ENCODE peak calls at places on chromosome 9, in seven cellular contexts. P is cardiac muscle cell, D is transverse colon, Q is astrocyte, S is AG04450, V is psoas muscle, H is heart left ventricle. B is an unnamed sample.

GRCh38 chr9:78044189-78044588 is 12.6 kb upstream of the GNAQ start:
- DNase-seq in P (no peak), D (no peak), Q (no peak), S (no peak), V (no peak), H (no peak), B (no peak)

GRCh38 chr9:12819436-12820185 is 44.8 kb downstream of the LURAP1L start:
- DNase-seq in P (no peak), D (peak; percentile 19), Q (peak; percentile 22), S (no peak), V (no peak), H (no peak), B (peak; percentile 20)

GRCh38 chr9:113742471-113742870 is 133.6 kb upstream of the ZNF618 start:
- DNase-seq in P (no peak), D (no peak), Q (no peak), S (no peak), V (no peak), H (no peak), B (no peak)

GRCh38 chr9:101478444-101478843 is 42.9 kb upstream of the ALDOB start:
- DNase-seq in P (no peak), D (peak; percentile 33), Q (no peak), S (no peak), V (no peak), H (no peak), B (no peak)

GRCh38 chr9:34332370-34332964 is 3.1 kb downstream of the NUDT2 start:
- DNase-seq in P (peak; percentile 67), D (no peak), Q (peak; percentile 24), S (no peak), V (no peak), H (no peak), B (peak; percentile 49)

GRCh38 chr9:71758785-71759184 is 9.5 kb downstream of the CEMIP2 start:
- DNase-seq in P (no peak), D (no peak), Q (peak; percentile 27), S (no peak), V (no peak), H (no peak), B (peak; percentile 58)

GRCh38 chr9:31445960-31446359 is 938.5 kb upstream of the ACO1 start:
- DNase-seq in P (no peak), D (no peak), Q (no peak), S (no peak), V (no peak), H (no peak), B (no peak)

GRCh38 chr9:18707489-18708210 is 233.7 kb downstream of the ADAMTSL1 start:
- DNase-seq in P (peak; percentile 26), D (no peak), Q (no peak), S (no peak), V (no peak), H (no peak), B (no peak)

GRCh38 chr9:29211003-29211584 is 1637.8 kb upstream of the C9orf72 start:
- DNase-seq in P (no peak), D (no peak), Q (no peak), S (no peak), V (no peak), H (no peak), B (no peak)

GRCh38 chr9:87597710-87598200 is 100.1 kb downstream of the DAPK1 start:
- DNase-seq in P (no peak), D (no peak), Q (no peak), S (no peak), V (no peak), H (no peak), B (peak; percentile 56)

GRCh38 chr9:82105729-82106128 is 117.2 kb downstream of the SPATA31D1 start:
- DNase-seq in P (no peak), D (no peak), Q (no peak), S (no peak), V (no peak), H (no peak), B (no peak)

GRCh38 chr9:34995288-34996060 is 5.9 kb downstream of the DNAJB5 start:
- DNase-seq in P (peak; percentile 91), D (no peak), Q (peak; percentile 41), S (no peak), V (peak; percentile 38), H (no peak), B (peak; percentile 76)

GRCh38 chr9:110541950-110542349 is 37.6 kb downstream of the SVEP1 start:
- DNase-seq in P (peak; percentile 68), D (no peak), Q (no peak), S (no peak), V (no peak), H (no peak), B (peak; percentile 56)

GRCh38 chr9:88753691-88754367 is 218.9 kb downstream of the NXNL2 start:
- DNase-seq in P (peak; percentile 36), D (no peak), Q (no peak), S (no peak), V (no peak), H (peak; percentile 68), B (peak; percentile 95)

GRCh38 chr9:79610019-79610760 is 38.4 kb downstream of the TLE4 start:
- DNase-seq in P (no peak), D (no peak), Q (peak; percentile 84), S (no peak), V (no peak), H (no peak), B (peak; percentile 42)

GRCh38 chr9:131038256-131039128 is 29.5 kb downstream of the LAMC3 start:
- DNase-seq in P (no peak), D (no peak), Q (no peak), S (no peak), V (no peak), H (no peak), B (no peak)

GRCh38 chr9:78121488-78121887 is 89.9 kb upstream of the GNAQ start:
- DNase-seq in P (peak; percentile 75), D (peak; percentile 77), Q (no peak), S (peak; percentile 20), V (peak; percentile 53), H (peak; percentile 39), B (peak; percentile 70)

GRCh38 chr9:113958556-113958955 is 82.4 kb downstream of the ZNF618 start:
- DNase-seq in P (no peak), D (no peak), Q (no peak), S (no peak), V (no peak), H (no peak), B (no peak)

GRCh38 chr9:105168935-105169334 is 75.5 kb upstream of the SLC44A1 start:
- DNase-seq in P (peak; percentile 51), D (no peak), Q (no peak), S (peak; percentile 71), V (no peak), H (no peak), B (no peak)

GRCh38 chr9:135067091-135067710 is 20.3 kb upstream of the OLFM1 start:
- DNase-seq in P (no peak), D (no peak), Q (no peak), S (no peak), V (no peak), H (no peak), B (no peak)

GRCh38 chr9:124520206-124520596 is 13.0 kb upstream of the NR5A1 start:
- DNase-seq in P (peak; percentile 10), D (peak; percentile 24), Q (no peak), S (no peak), V (no peak), H (no peak), B (no peak)

GRCh38 chr9:3963266-3964019 is 336.4 kb downstream of the GLIS3 start:
- DNase-seq in P (peak; percentile 87), D (no peak), Q (peak; percentile 81), S (peak; percentile 55), V (no peak), H (peak; percentile 47), B (peak; percentile 83)

GRCh38 chr9:3957296-3957695 is 342.6 kb downstream of the GLIS3 start:
- DNase-seq in P (no peak), D (no peak), Q (no peak), S (no peak), V (no peak), H (no peak), B (no peak)

GRCh38 chr9:3960661-3961144 is 339.2 kb downstream of the GLIS3 start:
- DNase-seq in P (no peak), D (no peak), Q (peak; percentile 54), S (no peak), V (no peak), H (no peak), B (no peak)

GRCh38 chr9:3962467-3962866 is 337.4 kb downstream of the GLIS3 start:
- DNase-seq in P (peak; percentile 54), D (no peak), Q (peak; percentile 49), S (peak; percentile 34), V (no peak), H (no peak), B (peak; percentile 89)
- H3K4me3 ChIP-seq in P (no peak overlapping the region), D (no peak overlapping the region), Q (no peak overlapping the region), S (no peak overlapping the region), V (no peak overlapping the region), H (no peak overlapping the region), B (no peak overlapping the region)

GRCh38 chr9:94961870-94962269 is 235.4 kb downstream of the AOPEP start:
- DNase-seq in P (no peak), D (no peak), Q (no peak), S (no peak), V (no peak), H (no peak), B (no peak)

GRCh38 chr9:94971378-94972131 is 245.1 kb downstream of the AOPEP start:
- DNase-seq in P (peak; percentile 31), D (no peak), Q (no peak), S (no peak), V (no peak), H (no peak), B (peak; percentile 47)

GRCh38 chr9:94967481-94967880 is 241.0 kb downstream of the AOPEP start:
- DNase-seq in P (no peak), D (no peak), Q (no peak), S (no peak), V (no peak), H (no peak), B (no peak)
- TF ChIP-seq CTCF in P (no peak), D (no peak), Q (no peak), S (no peak), V (no peak), H (no peak), B (no peak)

DNA sequence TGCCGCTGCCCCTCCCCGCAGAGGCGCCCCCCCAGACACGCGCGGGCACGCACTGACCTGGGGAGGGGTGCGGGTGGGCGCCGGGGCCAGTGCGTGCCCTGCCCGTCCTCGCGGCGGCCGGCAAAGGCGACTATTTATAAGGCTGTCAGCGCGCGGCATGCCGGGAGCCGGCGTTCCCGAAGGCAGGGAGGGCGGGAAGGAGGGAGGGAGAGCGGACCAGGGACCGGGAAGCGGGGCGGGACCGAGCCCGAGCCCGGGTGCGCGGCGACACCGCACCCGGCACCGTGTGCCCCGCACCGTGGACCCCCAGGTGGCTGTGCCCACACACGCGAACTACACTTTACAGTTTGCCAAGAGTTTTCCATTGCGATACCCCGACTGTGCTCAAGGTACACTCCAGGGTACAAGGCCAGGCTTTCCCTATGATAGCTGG is at the start of gene AK1:
- DNase-seq in P (peak; percentile 63), D (peak; percentile 84), Q (no peak), S (no peak), V (peak; percentile 83), H (peak; percentile 88), B (peak; percentile 53)
- H3K4me3 ChIP-seq in P (peak within 1 kb of the TSS; percentile 29), D (peak within 1 kb of the TSS; percentile 61), Q (peak within 1 kb of the TSS; percentile 66), S (peak within 1 kb of the TSS; percentile 70), V (peak within 1 kb of the TSS; percentile 78), H (peak within 1 kb of the TSS; percentile 69), B (peak within 1 kb of the TSS; percentile 59)

DNA sequence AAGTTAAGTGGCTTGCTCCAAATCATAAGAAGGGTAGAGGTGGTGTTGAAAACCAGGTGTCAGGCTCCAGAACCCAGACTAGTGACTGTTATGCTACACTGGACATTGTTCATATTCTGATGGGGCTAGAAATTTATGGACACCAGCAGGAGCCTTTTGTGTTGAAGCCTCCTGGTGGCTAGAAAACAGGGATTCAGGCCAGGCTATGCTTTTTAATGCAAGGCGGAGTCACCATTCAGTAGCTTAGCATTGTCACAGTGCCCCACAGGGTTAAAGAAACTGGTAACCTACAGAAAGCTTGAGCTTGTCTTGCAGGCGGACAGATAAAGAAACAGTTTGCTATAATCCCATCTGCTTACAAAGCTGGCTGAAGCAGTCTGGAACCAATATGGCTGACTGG is 23.0 kb upstream of the GOLM1 start:
- DNase-seq in P (no peak), D (no peak), Q (no peak), S (no peak), V (no peak), H (no peak), B (no peak)
- TF ChIP-seq CTCF in P (peak; percentile 14), D (no peak), Q (no peak), S (no peak), V (no peak), H (no peak), B (peak; percentile 29)